ENCODE peak calls at places on chromosomes 1 and 21, in eight cellular contexts. One of them, this sample, is unnamed.

GRCh38 chr1:229344937-229345684 is 2.3 kb upstream of the CCSAP start:
- DNase-seq in GM23338: no peak
- DNase-seq in PC-3: no peak
- DNase-seq in MM.1S: no peak
- DNase-seq in SK-N-SH: no peak
- DNase-seq in PC-9: no peak
- DNase-seq in HCT116: no peak
- DNase-seq in OCI-LY7: no peak
- DNase-seq in this sample: no peak

GRCh38 chr1:101136739-101137138 is 100.1 kb upstream of the S1PR1 start:
- DNase-seq in MM.1S: peak; percentile 7
- DNase-seq in PC-9: no peak
- DNase-seq in PC-3: peak; percentile 42
- DNase-seq in OCI-LY7: peak; percentile 42
- DNase-seq in GM23338: peak; percentile 50
- DNase-seq in HCT116: no peak
- DNase-seq in SK-N-SH: no peak
- DNase-seq in this sample: no peak

GRCh38 chr1:60461889-60462595 is 388.5 kb upstream of the C1orf87 start:
- DNase-seq in HCT116: no peak
- DNase-seq in OCI-LY7: no peak
- DNase-seq in PC-3: no peak
- DNase-seq in PC-9: no peak
- DNase-seq in SK-N-SH: no peak
- DNase-seq in MM.1S: no peak
- DNase-seq in GM23338: peak; percentile 6
- DNase-seq in this sample: no peak

GRCh38 chr1:24231701-24232100 is 44.6 kb upstream of the IFNLR1 start:
- DNase-seq in PC-9: no peak
- DNase-seq in PC-3: no peak
- DNase-seq in OCI-LY7: no peak
- DNase-seq in MM.1S: no peak
- DNase-seq in SK-N-SH: no peak
- DNase-seq in HCT116: no peak
- DNase-seq in GM23338: no peak
- DNase-seq in this sample: no peak

GRCh38 chr1:220733090-220733569 is 15.0 kb upstream of the MTARC2 start:
- DNase-seq in HCT116: peak; percentile 76
- DNase-seq in GM23338: peak; percentile 93
- DNase-seq in SK-N-SH: peak; percentile 84
- DNase-seq in MM.1S: peak; percentile 82
- DNase-seq in PC-9: peak; percentile 74
- DNase-seq in OCI-LY7: peak; percentile 67
- DNase-seq in PC-3: peak; percentile 94
- DNase-seq in this sample: peak; percentile 88

GRCh38 chr1:32816676-32817158 is 441 bp downstream of the YARS1 start:
- DNase-seq in PC-3: peak; percentile 26
- DNase-seq in HCT116: no peak
- DNase-seq in MM.1S: no peak
- DNase-seq in PC-9: no peak
- DNase-seq in OCI-LY7: no peak
- DNase-seq in GM23338: peak; percentile 37
- DNase-seq in SK-N-SH: peak; percentile 44
- DNase-seq in this sample: peak; percentile 27

GRCh38 chr1:233112184-233113008 is 162.0 kb downstream of the NTPCR start:
- DNase-seq in SK-N-SH: no peak
- DNase-seq in MM.1S: no peak
- DNase-seq in PC-9: peak; percentile 11
- DNase-seq in PC-3: peak; percentile 51
- DNase-seq in OCI-LY7: no peak
- DNase-seq in GM23338: peak; percentile 36
- DNase-seq in HCT116: no peak
- DNase-seq in this sample: no peak

GRCh38 chr1:234743866-234744581 is 134.0 kb upstream of the IRF2BP2 start:
- DNase-seq in PC-3: no peak
- DNase-seq in SK-N-SH: no peak
- DNase-seq in HCT116: no peak
- DNase-seq in GM23338: peak; percentile 73
- DNase-seq in OCI-LY7: no peak
- DNase-seq in MM.1S: no peak
- DNase-seq in PC-9: peak; percentile 15
- DNase-seq in this sample: peak; percentile 20

GRCh38 chr1:164638506-164639202 is 79.7 kb downstream of the PBX1 start:
- DNase-seq in PC-9: no peak
- DNase-seq in MM.1S: no peak
- DNase-seq in SK-N-SH: no peak
- DNase-seq in GM23338: no peak
- DNase-seq in PC-3: no peak
- DNase-seq in OCI-LY7: no peak
- DNase-seq in HCT116: no peak
- DNase-seq in this sample: no peak

DNA sequence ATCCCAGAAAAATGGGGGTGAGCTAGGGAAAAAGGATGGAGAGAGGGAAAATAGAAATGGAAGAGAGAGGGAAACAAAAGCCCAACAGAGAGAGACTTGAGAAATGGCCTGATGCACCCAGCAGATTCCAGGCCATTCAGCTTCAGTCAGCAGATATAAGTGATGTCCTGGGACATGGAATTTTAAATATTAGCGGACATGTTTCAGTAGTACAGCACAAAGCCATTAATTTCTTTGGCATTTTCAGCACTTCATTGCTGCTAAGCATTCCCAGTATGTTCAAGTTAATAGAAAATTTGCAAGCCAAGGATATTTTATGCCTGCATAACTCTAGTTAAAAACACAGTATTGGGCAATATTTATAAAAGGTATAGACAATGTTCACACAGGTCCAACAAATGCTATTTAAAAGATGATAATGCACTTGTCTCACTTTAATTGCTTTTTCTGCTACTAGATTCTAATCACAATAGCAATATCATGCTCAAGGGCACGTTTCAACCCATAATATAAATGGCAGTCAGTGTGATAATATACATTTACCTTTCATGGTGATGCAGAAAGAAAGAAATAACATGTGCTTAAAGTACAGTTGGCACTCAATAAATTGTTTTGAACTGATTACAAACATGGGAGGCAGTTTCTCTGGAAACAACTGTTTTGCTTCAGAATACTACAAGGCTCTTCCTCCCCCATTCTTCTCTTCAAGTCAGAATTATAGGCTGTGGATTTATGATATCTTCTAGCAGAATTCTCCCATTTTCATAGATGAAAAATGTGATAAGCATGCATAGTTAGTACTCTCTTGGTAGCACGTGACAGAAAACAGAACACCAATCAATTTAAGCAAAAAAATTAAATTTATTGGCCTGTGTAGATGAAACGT is 108.1 kb upstream of the MAGI3 start:
- DNase-seq in PC-3: no peak
- DNase-seq in SK-N-SH: peak; percentile 26
- DNase-seq in PC-9: no peak
- DNase-seq in HCT116: no peak
- DNase-seq in MM.1S: no peak
- DNase-seq in OCI-LY7: no peak
- DNase-seq in GM23338: no peak
- DNase-seq in this sample: no peak
- TF ChIP-seq CTCF in PC-3: no peak
- TF ChIP-seq CTCF in SK-N-SH: no peak
- TF ChIP-seq CTCF in PC-9: no peak
- TF ChIP-seq CTCF in HCT116: no peak
- TF ChIP-seq CTCF in MM.1S: no peak
- TF ChIP-seq CTCF in OCI-LY7: no peak
- TF ChIP-seq CTCF in GM23338: no peak
- TF ChIP-seq CTCF in this sample: no peak

GRCh38 chr1:152166966-152167365 is 7.9 kb upstream of the RPTN start:
- DNase-seq in SK-N-SH: no peak
- DNase-seq in MM.1S: no peak
- DNase-seq in PC-3: no peak
- DNase-seq in GM23338: no peak
- DNase-seq in OCI-LY7: no peak
- DNase-seq in HCT116: no peak
- DNase-seq in PC-9: no peak
- DNase-seq in this sample: no peak
- H3K4me1 ChIP-seq in SK-N-SH: no peaks in the 10 kb centered on the region
- H3K4me1 ChIP-seq in MM.1S: peaks cover 59% of the 10 kb centered on the region
- H3K4me1 ChIP-seq in PC-3: peaks cover 30% of the 10 kb centered on the region
- H3K4me1 ChIP-seq in GM23338: no peaks in the 10 kb centered on the region
- H3K4me1 ChIP-seq in OCI-LY7: peaks cover 9% of the 10 kb centered on the region
- H3K4me1 ChIP-seq in HCT116: peaks cover 30% of the 10 kb centered on the region
- H3K4me1 ChIP-seq in PC-9: peaks cover 77% of the 10 kb centered on the region
- H3K4me1 ChIP-seq in this sample: no peaks in the 10 kb centered on the region

GRCh38 chr1:82932207-82932606 is 1066.7 kb downstream of the TTLL7 start:
- DNase-seq in OCI-LY7: no peak
- DNase-seq in HCT116: no peak
- DNase-seq in SK-N-SH: peak; percentile 8
- DNase-seq in PC-3: no peak
- DNase-seq in MM.1S: no peak
- DNase-seq in PC-9: no peak
- DNase-seq in GM23338: no peak
- DNase-seq in this sample: no peak

GRCh38 chr1:82932727-82933126 is 1066.2 kb downstream of the TTLL7 start:
- DNase-seq in HCT116: no peak
- DNase-seq in PC-3: no peak
- DNase-seq in GM23338: no peak
- DNase-seq in PC-9: no peak
- DNase-seq in MM.1S: no peak
- DNase-seq in OCI-LY7: no peak
- DNase-seq in SK-N-SH: no peak
- DNase-seq in this sample: no peak

GRCh38 chr1:82931051-82931450 is 1067.9 kb downstream of the TTLL7 start:
- DNase-seq in PC-9: no peak
- DNase-seq in SK-N-SH: no peak
- DNase-seq in GM23338: no peak
- DNase-seq in MM.1S: no peak
- DNase-seq in HCT116: no peak
- DNase-seq in OCI-LY7: no peak
- DNase-seq in PC-3: no peak
- DNase-seq in this sample: no peak

GRCh38 chr1:82923957-82924356 is 1075.0 kb downstream of the TTLL7 start:
- DNase-seq in SK-N-SH: no peak
- DNase-seq in OCI-LY7: no peak
- DNase-seq in PC-3: no peak
- DNase-seq in GM23338: no peak
- DNase-seq in MM.1S: no peak
- DNase-seq in HCT116: no peak
- DNase-seq in PC-9: no peak
- DNase-seq in this sample: no peak

DNA sequence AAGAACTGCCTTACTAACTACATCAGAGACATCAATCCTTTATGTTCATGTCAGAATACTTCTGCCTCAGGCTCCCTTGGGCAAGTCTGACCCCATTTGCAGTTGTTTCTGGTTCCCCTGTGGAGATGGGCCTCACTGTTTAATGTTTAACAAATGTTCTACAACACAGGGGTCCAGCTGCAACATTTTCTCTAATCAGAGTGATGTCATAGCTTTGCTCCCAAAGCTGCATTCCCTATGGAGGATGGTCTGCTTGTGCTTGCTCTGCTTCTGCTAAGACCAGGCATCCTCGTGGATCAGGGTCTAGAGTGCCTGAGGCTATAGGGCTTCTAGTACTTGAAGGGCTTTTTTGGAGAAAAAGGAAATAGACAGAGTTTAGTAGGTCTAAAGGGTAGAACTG is 1071.2 kb downstream of the TTLL7 start:
- DNase-seq in MM.1S: no peak
- DNase-seq in PC-3: no peak
- DNase-seq in OCI-LY7: no peak
- DNase-seq in SK-N-SH: no peak
- DNase-seq in HCT116: no peak
- DNase-seq in GM23338: no peak
- DNase-seq in PC-9: no peak
- DNase-seq in this sample: peak; percentile 20
- H3K9me2 ChIP-seq in MM.1S: no peaks in the 10 kb centered on the region
- H3K9me2 ChIP-seq in PC-3: no peaks in the 10 kb centered on the region
- H3K9me2 ChIP-seq in OCI-LY7: no peaks in the 10 kb centered on the region
- H3K9me2 ChIP-seq in SK-N-SH: no peaks in the 10 kb centered on the region
- H3K9me2 ChIP-seq in HCT116: no peaks in the 10 kb centered on the region
- H3K9me2 ChIP-seq in GM23338: peaks cover 3% of the 10 kb centered on the region
- H3K9me2 ChIP-seq in PC-9: no peaks in the 10 kb centered on the region
- H3K9me2 ChIP-seq in this sample: no peaks in the 10 kb centered on the region

GRCh38 chr1:98661544-98662353 is at the start of gene SNX7:
- DNase-seq in HCT116: peak; percentile 32
- DNase-seq in MM.1S: peak; percentile 30
- DNase-seq in OCI-LY7: no peak
- DNase-seq in SK-N-SH: peak; percentile 97
- DNase-seq in PC-3: peak; percentile 77
- DNase-seq in PC-9: peak; percentile 88
- DNase-seq in GM23338: peak; percentile 86
- DNase-seq in this sample: peak; percentile 94
- TF ChIP-seq CTCF in HCT116: no peak
- TF ChIP-seq CTCF in MM.1S: no peak
- TF ChIP-seq CTCF in OCI-LY7: no peak
- TF ChIP-seq CTCF in SK-N-SH: peak; percentile 49
- TF ChIP-seq CTCF in PC-3: peak; percentile 28
- TF ChIP-seq CTCF in PC-9: peak; percentile 37
- TF ChIP-seq CTCF in GM23338: no peak
- TF ChIP-seq CTCF in this sample: peak; percentile 29

GRCh38 chr21:33684068-33684467 is 41.8 kb downstream of the ITSN1 start:
- DNase-seq in PC-9: no peak
- DNase-seq in MM.1S: no peak
- DNase-seq in PC-3: no peak
- DNase-seq in SK-N-SH: no peak
- DNase-seq in HCT116: no peak
- DNase-seq in GM23338: no peak
- DNase-seq in OCI-LY7: no peak
- DNase-seq in this sample: no peak
- H3K4me1 ChIP-seq in PC-9: peaks cover 56% of the 10 kb centered on the region
- H3K4me1 ChIP-seq in MM.1S: peaks cover 35% of the 10 kb centered on the region
- H3K4me1 ChIP-seq in PC-3: peaks cover 29% of the 10 kb centered on the region
- H3K4me1 ChIP-seq in SK-N-SH: peaks cover 8% of the 10 kb centered on the region
- H3K4me1 ChIP-seq in HCT116: peaks cover 43% of the 10 kb centered on the region
- H3K4me1 ChIP-seq in GM23338: peaks cover 44% of the 10 kb centered on the region
- H3K4me1 ChIP-seq in OCI-LY7: no peaks in the 10 kb centered on the region
- H3K4me1 ChIP-seq in this sample: peaks cover 45% of the 10 kb centered on the region

GRCh38 chr1:86998727-86999126 is 84.3 kb downstream of the HS2ST1 start:
- DNase-seq in GM23338: no peak
- DNase-seq in PC-3: no peak
- DNase-seq in PC-9: no peak
- DNase-seq in HCT116: no peak
- DNase-seq in SK-N-SH: no peak
- DNase-seq in OCI-LY7: no peak
- DNase-seq in MM.1S: no peak
- DNase-seq in this sample: no peak

GRCh38 chr1:87000460-87000859 is 86.0 kb downstream of the HS2ST1 start:
- DNase-seq in OCI-LY7: no peak
- DNase-seq in SK-N-SH: no peak
- DNase-seq in PC-3: no peak
- DNase-seq in GM23338: no peak
- DNase-seq in HCT116: no peak
- DNase-seq in MM.1S: no peak
- DNase-seq in PC-9: no peak
- DNase-seq in this sample: no peak

GRCh38 chr1:86997538-86997937 is 83.1 kb downstream of the HS2ST1 start:
- DNase-seq in OCI-LY7: no peak
- DNase-seq in HCT116: no peak
- DNase-seq in GM23338: no peak
- DNase-seq in PC-9: no peak
- DNase-seq in SK-N-SH: no peak
- DNase-seq in PC-3: no peak
- DNase-seq in MM.1S: no peak
- DNase-seq in this sample: no peak

GRCh38 chr1:86994061-86994460 is 79.6 kb downstream of the HS2ST1 start:
- DNase-seq in PC-3: no peak
- DNase-seq in OCI-LY7: no peak
- DNase-seq in MM.1S: no peak
- DNase-seq in PC-9: no peak
- DNase-seq in SK-N-SH: no peak
- DNase-seq in GM23338: no peak
- DNase-seq in HCT116: no peak
- DNase-seq in this sample: no peak

GRCh38 chr1:86998280-86998679 is 83.8 kb downstream of the HS2ST1 start:
- DNase-seq in HCT116: no peak
- DNase-seq in PC-9: no peak
- DNase-seq in PC-3: no peak
- DNase-seq in SK-N-SH: no peak
- DNase-seq in GM23338: no peak
- DNase-seq in OCI-LY7: no peak
- DNase-seq in MM.1S: no peak
- DNase-seq in this sample: no peak
- H3K9me2 ChIP-seq in HCT116: no peaks in the 10 kb centered on the region
- H3K9me2 ChIP-seq in PC-9: no peaks in the 10 kb centered on the region
- H3K9me2 ChIP-seq in PC-3: no peaks in the 10 kb centered on the region
- H3K9me2 ChIP-seq in SK-N-SH: no peaks in the 10 kb centered on the region
- H3K9me2 ChIP-seq in GM23338: no peaks in the 10 kb centered on the region
- H3K9me2 ChIP-seq in OCI-LY7: no peaks in the 10 kb centered on the region
- H3K9me2 ChIP-seq in MM.1S: no peaks in the 10 kb centered on the region
- H3K9me2 ChIP-seq in this sample: no peaks in the 10 kb centered on the region

This sample was measured in hepatocyte.